ENCODE peak calls at places on chromosomes 3 and 15, in five cellular contexts. W is AML-193, E is fibroblast of pulmonary artery, V is WTC11, U is fibroblast of lung. N is an unnamed sample.

GRCh38 chr3:102481050-102481449 is 46.2 kb downstream of the ZPLD1 start:
- DNase-seq in V (no peak), U (no peak), W (no peak), E (no peak), N (no peak)

GRCh38 chr3:182375921-182376320 is 417.4 kb upstream of the ATP11B start:
- DNase-seq in U (no peak), E (no peak), V (no peak), W (no peak), N (no peak)

GRCh38 chr15:28118083-28118482 is 19.0 kb upstream of the OCA2 start:
- DNase-seq in U (no peak), E (no peak), V (no peak), W (no peak), N (no peak)

GRCh38 chr3:125055165-125055912 is 458 bp downstream of the HEG1 start:
- DNase-seq in V (no peak), W (no peak), U (no peak), E (no peak), N (no peak)

GRCh38 chr3:192545346-192545745 is 182.0 kb downstream of the FGF12 start:
- DNase-seq in E (no peak), U (no peak), W (no peak), V (no peak), N (no peak)

GRCh38 chr15:89591834-89592233 is 16.6 kb downstream of the TICRR start:
- DNase-seq in U (no peak), E (peak), W (no peak), V (no peak), N (no peak)

GRCh38 chr3:52879090-52879489 is 18.3 kb downstream of the STIMATE start:
- DNase-seq in U (no peak), W (no peak), V (no peak), E (no peak), N (no peak)

GRCh38 chr3:114608293-114608692 is 314.5 kb downstream of the TIGIT start:
- DNase-seq in V (no peak), W (no peak), E (peak), U (peak), N (no peak)

GRCh38 chr15:67024322-67024997 is 40.9 kb upstream of the SMAD3 start:
- DNase-seq in W (peak), V (no peak), E (peak), U (peak), N (no peak)

GRCh38 chr15:78457101-78457500 is 19.1 kb downstream of the IREB2 start:
- DNase-seq in U (peak), V (no peak), W (no peak), E (peak), N (no peak)

GRCh38 chr3:25982756-25983155 is 192.9 kb downstream of the OXSM start:
- DNase-seq in U (no peak), V (no peak), E (no peak), W (no peak), N (no peak)

GRCh38 chr3:127754411-127755304 is 67.7 kb downstream of the MGLL start:
- DNase-seq in V (no peak), E (no peak), U (no peak), W (no peak), N (no peak)

GRCh38 chr3:57971975-57972374 is 36.2 kb upstream of the FLNB start:
- DNase-seq in E (no peak), U (no peak), W (no peak), V (no peak), N (no peak)

GRCh38 chr15:79067969-79068368 is 22.6 kb downstream of the RASGRF1 start:
- DNase-seq in W (no peak), U (no peak), E (no peak), V (no peak), N (no peak)

GRCh38 chr3:7410782-7411181 is 549.9 kb downstream of the GRM7 start:
- DNase-seq in E (no peak), W (no peak), V (peak), U (no peak), N (no peak)

GRCh38 chr15:88621789-88622604 is 857 bp downstream of the AEN start:
- DNase-seq in V (no peak), W (peak), E (peak), U (peak), N (no peak)

GRCh38 chr3:43206632-43207031 is 79.7 kb upstream of the SNRK start:
- DNase-seq in U (no peak), E (no peak), V (peak), W (no peak), N (no peak)

GRCh38 chr3:71050521-71051258 is 532.8 kb downstream of the FOXP1 start:
- DNase-seq in W (no peak), E (peak), U (peak), V (no peak), N (no peak)

GRCh38 chr3:94064243-94064642 is 1.4 kb downstream of the NSUN3 start:
- DNase-seq in V (no peak), E (no peak), U (no peak), W (no peak), N (no peak)

GRCh38 chr3:190780524-190780923 is 82.0 kb downstream of the GMNC start:
- DNase-seq in V (no peak), U (no peak), W (no peak), E (no peak), N (no peak)

GRCh38 chr3:16059081-16059537 is 115.4 kb upstream of the GALNT15 start:
- DNase-seq in V (no peak), W (no peak), U (no peak), E (no peak), N (no peak)

GRCh38 chr3:79040701-79041100 is 727.1 kb downstream of the ROBO1 start:
- DNase-seq in E (peak), V (no peak), U (peak), W (no peak), N (no peak)

GRCh38 chr15:66808181-66808824 is 106.3 kb downstream of the SMAD6 start:
- DNase-seq in W (no peak), V (no peak), E (no peak), U (no peak), N (no peak)

GRCh38 chr3:148175215-148175614 is 522.5 kb upstream of the AGTR1 start:
- DNase-seq in U (peak), E (peak), W (no peak), V (no peak), N (no peak)

GRCh38 chr3:84836961-84837360 is 121.8 kb upstream of the CADM2 start:
- DNase-seq in W (no peak), U (no peak), V (peak), E (no peak), N (no peak)

GRCh38 chr3:109045271-109046051 is 72.5 kb downstream of the MORC1 start:
- DNase-seq in W (no peak), V (no peak), U (no peak), E (no peak), N (no peak)